ENCODE peak calls at places on chromosomes 16 and 17, in six cellular contexts. J, I, W, B, A and E are unnamed samples. For H3K4me1, the result is how much of the 10 kb centered on the place peaks cover.

GRCh38 chr16:9102943-9103342 is 11.5 kb downstream of the HAPSTR1 start:
- DNase-seq in J (no peak), I (no peak), W (no peak), B (no peak), A (no peak), E (no peak)

GRCh38 chr16:27222499-27223225 is 19.3 kb downstream of the KDM8 start:
- DNase-seq in J (no peak), I (no peak), W (no peak), B (peak), A (peak), E (peak)

GRCh38 chr16:46746821-46747776 is 1.0 kb downstream of the MYLK3 start:
- DNase-seq in J (no peak), I (no peak), W (no peak), B (peak), A (no peak), E (no peak)

GRCh38 chr17:2723505-2723996 is 12.0 kb upstream of the CLUH start:
- DNase-seq in J (no peak), I (no peak), W (no peak), B (peak), A (peak), E (peak)

GRCh38 chr16:890217-890616 is 80.6 kb downstream of the LMF1 start:
- DNase-seq in J (no peak), I (no peak), W (peak), B (no peak), A (no peak), E (peak)

GRCh38 chr17:15213381-15214087 is 51.6 kb downstream of the PMP22 start:
- DNase-seq in J (no peak), I (no peak), W (no peak), B (peak), A (peak), E (no peak)

GRCh38 chr16:47019563-47019962 is 46.1 kb upstream of the DNAJA2 start:
- DNase-seq in J (no peak), I (no peak), W (no peak), B (no peak), A (no peak), E (no peak)

GRCh38 chr17:42017866-42018200 is 594 bp upstream of the DNAJC7 start:
- DNase-seq in J (no peak), I (no peak), W (no peak), B (no peak), A (peak), E (peak)

GRCh38 chr17:44502598-44503079 is 567 bp downstream of the GPATCH8 start:
- DNase-seq in J (no peak), I (no peak), W (peak), B (no peak), A (peak), E (no peak)

GRCh38 chr17:22300177-22300576 is 607.9 kb downstream of the KCNJ18 start:
- DNase-seq in J (no peak), I (no peak), W (no peak), B (no peak), A (no peak), E (no peak)

GRCh38 chr16:65285128-65286120 is 163.6 kb upstream of the CDH11 start:
- DNase-seq in J (no peak), I (no peak), W (no peak), B (peak), A (no peak), E (no peak)

DNA sequence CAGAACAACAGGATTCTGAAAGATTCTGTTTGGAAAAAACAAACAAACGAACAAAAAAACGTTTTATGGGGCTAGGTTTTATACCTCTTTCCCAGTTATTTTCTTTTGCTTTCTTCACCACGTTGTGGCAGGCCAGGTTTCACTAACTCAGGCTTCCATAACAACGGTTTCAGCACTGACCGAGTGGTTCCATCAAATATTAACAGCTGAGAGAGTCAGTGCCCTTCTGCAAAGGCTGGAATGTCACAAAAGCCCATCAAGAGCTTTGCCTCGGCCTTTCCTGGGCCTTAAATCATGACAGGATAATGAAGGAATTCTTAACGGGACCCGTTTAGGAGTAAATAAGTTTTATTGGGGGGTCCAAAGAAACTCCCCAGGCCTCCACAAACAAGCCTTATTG is 34.2 kb downstream of the MPHOSPH6 start:
- DNase-seq in J (no peak), I (no peak), W (no peak), B (no peak), A (no peak), E (no peak)
- H3K4me3 ChIP-seq in J (no peak), I (no peak), W (no peak), B (no peak), A (no peak), E (no peak)

DNA sequence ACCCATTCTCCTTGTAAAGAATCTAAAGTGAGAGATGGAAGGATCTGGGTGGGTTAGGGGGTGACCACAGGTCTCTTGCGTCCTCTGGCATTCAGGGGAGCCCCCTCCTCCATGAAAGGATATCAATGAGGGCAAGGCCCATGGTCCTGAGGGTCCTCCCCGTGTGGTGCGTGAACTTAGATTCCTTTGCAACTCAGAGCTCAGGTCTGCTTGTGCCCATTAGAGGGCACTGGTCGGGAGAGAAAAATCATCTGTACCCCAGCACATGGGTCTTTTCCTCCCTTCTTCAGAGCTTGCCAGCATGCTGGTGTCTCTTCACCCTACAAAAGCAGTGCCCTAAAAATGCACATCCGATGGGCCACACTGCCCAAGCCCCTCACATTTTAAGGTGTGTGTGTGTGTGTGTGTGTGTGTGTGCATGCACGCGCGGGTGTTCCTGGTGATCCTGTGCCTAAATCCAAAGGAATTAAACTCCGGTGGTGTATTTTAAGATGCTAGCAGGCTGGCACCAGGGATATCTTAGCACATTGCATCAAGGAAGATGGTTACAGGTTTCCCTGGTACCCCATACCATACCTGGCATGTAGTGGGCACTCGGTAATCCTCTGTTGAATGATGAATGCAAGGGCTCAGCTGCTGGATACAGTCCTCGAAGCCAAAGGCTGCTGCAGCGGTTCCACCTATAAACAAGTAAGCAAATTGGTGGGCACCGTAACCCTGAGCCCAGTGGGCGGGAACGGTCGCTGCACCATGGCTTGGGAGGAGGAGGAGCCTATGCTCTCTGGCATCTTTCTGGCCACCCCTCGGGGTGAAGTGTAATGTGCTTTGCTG is 4.7 kb downstream of the C1QTNF1 start:
- DNase-seq in J (peak), I (no peak), W (peak), B (no peak), A (no peak), E (no peak)
- TF ChIP-seq CTCF in J (no peak), I (no peak), W (no peak), B (peak), A (peak), E (no peak)

GRCh38 chr17:29579866-29580771 is 9.3 kb downstream of the GIT1 start:
- DNase-seq in J (peak), I (peak), W (peak), B (peak), A (peak), E (peak)
- H3K4me1 ChIP-seq in J (under half), I (under half), W (under half), B (under half), A (under half), E (under half)

GRCh38 chr17:72467841-72468653 is 347.2 kb downstream of the SOX9 start:
- DNase-seq in J (no peak), I (no peak), W (peak), B (no peak), A (peak), E (peak)
- H3K4me3 ChIP-seq in J (no peak), I (no peak), W (no peak), B (no peak), A (no peak), E (no peak)

GRCh38 chr16:75460441-75460840 is 4.0 kb downstream of the TMEM170A start:
- DNase-seq in J (no peak), I (no peak), W (no peak), B (no peak), A (peak), E (no peak)
- TF ChIP-seq CTCF in J (no peak), I (no peak), W (no peak), B (no peak), A (no peak), E (no peak)

GRCh38 chr17:56842577-56842976 is 8.6 kb downstream of the DGKE start:
- DNase-seq in J (no peak), I (no peak), W (no peak), B (no peak), A (no peak), E (no peak)

GRCh38 chr17:56833812-56834379 is at the start of the genes C17orf67 and DGKE:
- DNase-seq in J (peak), I (peak), W (peak), B (peak), A (peak), E (peak)

GRCh38 chr17:56835259-56835575 is 1.3 kb downstream of the DGKE start:
- DNase-seq in J (no peak), I (no peak), W (no peak), B (no peak), A (no peak), E (no peak)

GRCh38 chr17:56834380-56835258 is 668 bp downstream of the DGKE start:
- DNase-seq in J (peak), I (peak), W (peak), B (peak), A (peak), E (peak)

DNA sequence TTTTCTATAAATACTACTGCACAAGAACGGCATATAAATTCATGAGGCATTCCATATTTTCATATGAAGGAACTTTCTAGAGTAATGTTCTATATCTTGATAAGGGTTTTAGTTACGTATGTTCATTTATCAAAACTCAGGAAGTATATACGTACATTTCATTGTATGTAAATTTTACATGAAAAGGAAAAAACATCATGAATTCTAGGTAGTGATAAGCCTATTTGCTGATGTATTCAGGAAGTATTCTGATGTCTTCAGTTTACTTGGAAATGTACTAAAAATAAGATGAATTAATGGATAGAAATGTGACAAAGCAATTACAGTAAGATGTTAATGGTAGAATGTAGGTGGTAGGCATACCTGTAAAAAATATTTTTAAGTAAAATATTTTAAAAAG is 4.7 kb downstream of the DGKE start:
- DNase-seq in J (no peak), I (no peak), W (no peak), B (no peak), A (no peak), E (no peak)
- H3K4me1 ChIP-seq in J (under half), I (under half), W (under half), B (under half), A (under half), E (under half)

GRCh38 chr17:16286009-16286946 is 67.0 kb downstream of the CENPV start:
- DNase-seq in J (peak), I (peak), W (peak), B (peak), A (peak), E (peak)
- H3K4me3 ChIP-seq in J (peak), I (no peak), W (peak), B (no peak), A (no peak), E (no peak)